ENCODE peak calls at places on chromosome 4, in five cellular contexts. T is AG09319, D is coronary artery, E is AG08396, O is brain microvascular endothelial cell. B is an unnamed sample.

GRCh38 chr4:151205722-151206121 is 71.2 kb upstream of the PRSS48 start:
- DNase-seq in T (no peak), D (no peak), E (no peak), O (no peak), B (no peak)

GRCh38 chr4:76257824-76258223 is 6.3 kb downstream of the FAM47E start:
- DNase-seq in T (no peak), D (no peak), E (no peak), O (no peak), B (no peak)

GRCh38 chr4:186266699-186267467 is 894 bp downstream of the F11 start:
- DNase-seq in T (no peak), D (no peak), E (no peak), O (peak), B (peak)

GRCh38 chr4:3523628-3524221 is 8.5 kb downstream of the LRPAP1 start:
- DNase-seq in T (no peak), D (no peak), E (no peak), O (no peak), B (no peak)

GRCh38 chr4:145217339-145217738 is 37.0 kb upstream of the OTUD4 start:
- DNase-seq in T (no peak), D (no peak), E (no peak), O (no peak), B (no peak)

GRCh38 chr4:77582716-77583115 is 22.9 kb upstream of the CXCL13 start:
- DNase-seq in T (no peak), D (no peak), E (no peak), O (no peak), B (no peak)

GRCh38 chr4:66273110-66273509 is 602.8 kb upstream of the EPHA5 start:
- DNase-seq in T (no peak), D (no peak), E (no peak), O (no peak), B (no peak)

GRCh38 chr4:95694411-95694810 is 145.5 kb upstream of the PDHA2 start:
- DNase-seq in T (no peak), D (no peak), E (no peak), O (no peak), B (no peak)

GRCh38 chr4:83340692-83341343 is 6.2 kb upstream of the HPSE start:
- DNase-seq in T (no peak), D (no peak), E (no peak), O (no peak), B (no peak)

GRCh38 chr4:152943673-152944072 is 7.5 kb downstream of the FHDC1 start:
- DNase-seq in T (peak), D (no peak), E (peak), O (peak), B (peak)

GRCh38 chr4:74041418-74041817 is 2.9 kb upstream of the CXCL3 start:
- DNase-seq in T (no peak), D (no peak), E (no peak), O (no peak), B (no peak)

GRCh38 chr4:87510747-87511146 is 18.4 kb downstream of the SPARCL1 start:
- DNase-seq in T (no peak), D (no peak), E (no peak), O (no peak), B (no peak)

GRCh38 chr4:62474802-62475201 is 1274.7 kb downstream of the ADGRL3 start:
- DNase-seq in T (no peak), D (no peak), E (no peak), O (no peak), B (no peak)

GRCh38 chr4:52507774-52508173 is 151.3 kb downstream of the USP46 start:
- DNase-seq in T (no peak), D (no peak), E (no peak), O (no peak), B (no peak)

GRCh38 chr4:102466298-102466697 is 34.9 kb upstream of the NFKB1 start:
- DNase-seq in T (no peak), D (no peak), E (no peak), O (peak), B (no peak)

GRCh38 chr4:165355900-165356300 is 22.9 kb upstream of the CPE start:
- DNase-seq in T (no peak), D (no peak), E (peak), O (peak), B (peak)

GRCh38 chr4:40046311-40046980 is 10.2 kb upstream of the N4BP2 start:
- DNase-seq in T (no peak), D (no peak), E (peak), O (peak), B (peak)

GRCh38 chr4:87584509-87584908 is 23.8 kb upstream of the DSPP start:
- DNase-seq in T (no peak), D (no peak), E (no peak), O (no peak), B (no peak)

GRCh38 chr4:169618286-169618685 is 2.1 kb upstream of the CLCN3 start:
- DNase-seq in T (no peak), D (no peak), E (no peak), O (no peak), B (no peak)

GRCh38 chr4:160129439-160129838 is 1026.6 kb downstream of the RAPGEF2 start:
- DNase-seq in T (no peak), D (no peak), E (no peak), O (peak), B (peak)

GRCh38 chr4:80017125-80017854 is 55.7 kb downstream of the ANTXR2 start:
- DNase-seq in T (no peak), D (no peak), E (peak), O (peak), B (no peak)

GRCh38 chr4:110165382-110166285 is 32.8 kb downstream of the ELOVL6 start:
- DNase-seq in T (no peak), D (no peak), E (peak), O (peak), B (peak)

GRCh38 chr4:127309360-127310095 is 323.2 kb upstream of the INTU start:
- DNase-seq in T (no peak), D (no peak), E (peak), O (no peak), B (no peak)

GRCh38 chr4:175560628-175561027 is 251.4 kb downstream of the GPM6A start:
- DNase-seq in T (no peak), D (no peak), E (no peak), O (peak), B (peak)

GRCh38 chr4:153042757-153043156 is 106.6 kb downstream of the FHDC1 start:
- DNase-seq in T (no peak), D (no peak), E (no peak), O (no peak), B (no peak)

GRCh38 chr4:186726440-186727148 is 2.9 kb upstream of the FAT1 start:
- DNase-seq in T (peak), D (peak), E (peak), O (peak), B (peak)

GRCh38 chr4:182589100-182589499 is 328.1 kb downstream of the DCTD start:
- DNase-seq in T (no peak), D (no peak), E (no peak), O (no peak), B (no peak)

GRCh38 chr4:2408976-2409375 is 9.5 kb downstream of the ZFYVE28 start:
- DNase-seq in T (no peak), D (no peak), E (no peak), O (no peak), B (no peak)

GRCh38 chr4:105058177-105058812 is 88.4 kb upstream of the TET2 start:
- DNase-seq in T (no peak), D (no peak), E (no peak), O (peak), B (no peak)

GRCh38 chr4:78962597-78963115 is 23.4 kb upstream of the PAQR3 start:
- DNase-seq in T (no peak), D (no peak), E (no peak), O (no peak), B (peak)

GRCh38 chr4:45155081-45155777 is 428.9 kb upstream of the GNPDA2 start:
- DNase-seq in T (no peak), D (no peak), E (no peak), O (no peak), B (no peak)

GRCh38 chr4:153927546-153927945 is 138.7 kb upstream of the SFRP2 start:
- DNase-seq in T (peak), D (no peak), E (no peak), O (peak), B (no peak)

GRCh38 chr4:81404294-81404693 is 67.4 kb downstream of the RASGEF1B start:
- DNase-seq in T (no peak), D (no peak), E (peak), O (no peak), B (no peak)

B was measured in hepatocyte.